ENCODE peak calls at places on chromosome 1, in four cellular contexts. K is stimulated activated CD4-positive, alpha-beta T cell treated with anti-CD3 and anti-CD28 coated beads, TNF-alpha, amount 100 ng/mL, for 4 hours; N is IMR-90; S is CD4-positive, alpha-beta T cell. Q is an unnamed sample.

GRCh38 chr1:11384170-11384554 is 94.8 kb upstream of the DISP3 start:
- DNase-seq in K (no peak), N (peak; percentile 13), S (no peak), Q (no peak)

GRCh38 chr1:10903826-10904225 is 107.4 kb upstream of the CASZ1 start:
- DNase-seq in K (no peak), N (no peak), S (no peak), Q (peak; percentile 59)

GRCh38 chr1:85137660-85138059 is 63.2 kb downstream of the SYDE2 start:
- DNase-seq in K (no peak), N (no peak), S (no peak), Q (no peak)

GRCh38 chr1:93738075-93738622 is 56.5 kb upstream of the BCAR3 start:
- DNase-seq in K (no peak), N (peak; percentile 90), S (no peak), Q (no peak)

GRCh38 chr1:234955107-234955731 is 173.4 kb downstream of the TOMM20 start:
- DNase-seq in K (no peak), N (peak; percentile 59), S (no peak), Q (no peak)

GRCh38 chr1:102498929-102499328 is 502.2 kb upstream of the OLFM3 start:
- DNase-seq in K (no peak), N (no peak), S (no peak), Q (no peak)

GRCh38 chr1:2174348-2175054 is 20.1 kb downstream of the FAAP20 start:
- DNase-seq in K (no peak), N (peak; percentile 54), S (no peak), Q (no peak)

GRCh38 chr1:206508956-206509355 is 1.6 kb downstream of the RASSF5 start:
- DNase-seq in K (no peak), N (peak; percentile 72), S (no peak), Q (no peak)

GRCh38 chr1:39576016-39576657 is 453 bp downstream of the PABPC4 start:
- DNase-seq in K (no peak), N (no peak), S (peak; percentile 49), Q (peak; percentile 32)

GRCh38 chr1:3541465-3541864 is 69.8 kb downstream of the MEGF6 start:
- DNase-seq in K (no peak), N (no peak), S (no peak), Q (no peak)

GRCh38 chr1:145999321-146000024 is 3.1 kb upstream of the TXNIP start:
- DNase-seq in K (no peak), N (no peak), S (no peak), Q (peak; percentile 63)

GRCh38 chr1:46411601-46412341 is 17.7 kb downstream of the FAAH start:
- DNase-seq in K (no peak), N (no peak), S (no peak), Q (no peak)

GRCh38 chr1:56094168-56094567 is 485.2 kb downstream of the PLPP3 start:
- DNase-seq in K (no peak), N (no peak), S (no peak), Q (no peak)

GRCh38 chr1:76299036-76299435 is 224.5 kb downstream of the ST6GALNAC3 start:
- DNase-seq in K (no peak), N (no peak), S (no peak), Q (no peak)